ENCODE peak calls at places on chromosomes 12 and 14, in five cellular contexts. M is AG09309, K is GM23338, R is A549, O is tibial nerve. L is an unnamed sample.

GRCh38 chr14:34851395-34851794 is 23.8 kb downstream of the BAZ1A start:
- DNase-seq in M (no peak), K (no peak), R (peak), O (no peak), L (no peak)

GRCh38 chr12:130713581-130713991 is 2.5 kb downstream of the RIMBP2 start:
- DNase-seq in M (no peak), K (no peak), R (no peak), O (no peak), L (no peak)

GRCh38 chr12:2510066-2510465 is 284.7 kb upstream of the FKBP4 start:
- DNase-seq in M (no peak), K (no peak), R (no peak), O (no peak), L (no peak)

GRCh38 chr12:62861157-62861535 is 73.8 kb downstream of the PPM1H start:
- DNase-seq in M (no peak), K (no peak), R (no peak), O (no peak), L (no peak)

GRCh38 chr12:32290411-32290810 is 108.9 kb upstream of the FGD4 start:
- DNase-seq in M (no peak), K (peak), R (peak), O (no peak), L (no peak)

GRCh38 chr12:104058796-104059195 is 5.5 kb upstream of the HCFC2 start:
- DNase-seq in M (no peak), K (no peak), R (no peak), O (no peak), L (no peak)

GRCh38 chr12:49783917-49784676 is 42.7 kb downstream of the TMBIM6 start:
- DNase-seq in M (peak), K (no peak), R (no peak), O (no peak), L (peak)

GRCh38 chr14:26859483-26859882 is 261.6 kb upstream of the NOVA1 start:
- DNase-seq in M (no peak), K (no peak), R (no peak), O (no peak), L (no peak)

GRCh38 chr14:103074699-103075341 is 9.2 kb upstream of the LBHD2 start:
- DNase-seq in M (no peak), K (peak), R (peak), O (peak), L (no peak)
- H3K4me3 ChIP-seq in M (no peak), K (peak), R (peak), O (peak), L (peak)

GRCh38 chr14:96564389-96564788 is 62.2 kb downstream of the PAPOLA start:
- DNase-seq in M (no peak), K (no peak), R (no peak), O (no peak), L (no peak)
- TF ChIP-seq CTCF in M (no peak), K (no peak), R (peak), O (no peak), L (no peak)

DNA sequence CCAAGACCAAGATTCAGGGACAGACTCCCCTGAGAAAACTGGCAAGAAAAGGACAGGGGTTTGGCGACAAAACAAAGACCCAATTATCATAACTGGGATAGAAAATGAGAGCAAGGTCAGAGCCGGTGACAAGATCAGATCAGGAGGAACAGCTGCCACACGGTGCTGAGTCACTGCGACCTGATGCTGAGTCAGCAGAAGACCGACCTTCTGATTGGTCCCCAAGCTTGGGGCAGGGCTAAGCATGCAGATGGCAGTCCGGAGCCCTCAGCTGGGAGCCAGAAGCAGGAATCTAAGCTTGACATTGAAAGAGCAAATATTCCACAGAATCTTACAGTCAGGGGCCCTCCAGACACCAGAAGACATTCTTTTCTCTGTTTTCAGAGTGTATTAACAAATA is 19.1 kb upstream of the ARMH4 start:
- DNase-seq in M (peak), K (peak), R (peak), O (peak), L (peak)
- H3K4me3 ChIP-seq in M (no peak), K (no peak), R (no peak), O (no peak), L (peak)

GRCh38 chr12:10771132-10771733 is 31.2 kb downstream of the TAS2R7 start:
- DNase-seq in M (peak), K (peak), R (peak), O (peak), L (no peak)
- TF ChIP-seq CTCF in M (peak), K (no peak), R (peak), O (peak), L (peak)

DNA sequence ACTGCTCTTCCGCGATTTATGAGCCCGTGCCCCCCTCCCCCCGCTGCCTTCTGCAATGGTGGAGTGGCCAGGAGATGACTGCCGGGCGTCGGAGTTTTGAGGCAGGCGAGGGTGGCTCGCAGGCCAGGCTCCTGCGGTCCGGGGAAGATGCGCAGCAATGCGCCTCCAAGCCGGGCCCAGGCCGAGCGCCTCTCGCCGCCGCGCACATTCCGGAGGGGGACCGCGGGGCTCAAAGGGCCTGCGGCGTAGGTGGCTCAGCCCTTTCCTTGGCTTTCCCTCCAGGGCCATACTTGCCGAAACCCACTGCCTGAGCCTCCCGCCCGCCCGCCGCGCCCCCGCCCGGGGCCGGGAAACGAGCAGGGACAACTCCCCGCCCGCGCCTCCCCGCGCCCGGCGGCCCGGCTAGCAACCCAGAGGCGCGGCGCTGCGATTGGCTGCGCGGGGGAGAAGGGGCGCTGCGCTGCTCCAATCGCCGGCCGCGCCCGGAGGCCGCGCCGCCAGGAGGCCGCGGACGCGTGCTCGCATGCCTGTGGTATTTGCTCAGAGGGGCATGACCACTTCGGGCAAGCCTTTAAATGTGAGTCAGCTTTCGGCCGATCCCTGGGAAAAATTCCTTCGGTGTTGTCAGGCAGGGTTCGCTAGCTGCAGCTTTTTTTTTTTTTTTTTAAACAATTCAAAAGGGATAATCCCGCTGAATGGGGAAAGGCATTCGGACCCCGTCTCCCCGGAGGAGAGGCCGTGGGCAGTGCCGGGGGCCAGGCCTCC is 157.9 kb upstream of the PARP11 start:
- DNase-seq in M (peak), K (peak), R (peak), O (peak), L (peak)
- H3K4me3 ChIP-seq in M (peak), K (peak), R (peak), O (peak), L (peak)

L was measured in retinal pigment epithelial cell.